ENCODE peak calls at places on chromosomes 12 and 14, in ten cellular contexts. H is progenitor cell of endocrine pancreas, G is psoas muscle, Q is GM10248, V is MCF 10A, L is RWPE1, T is left lung, W is WTC11, I is lung, Y is stomach. O is an unnamed sample.
A peak's percentile ranks its signal among the peaks of the same experiment; 100 is the strongest.

GRCh38 chr14:75147423-75148071 is 20.7 kb upstream of the NEK9 start:
- DNase-seq in H (peak; percentile 17), G (peak; percentile 76), Q (no peak), V (peak; percentile 38), L (no peak), T (no peak), W (peak; percentile 55), I (peak; percentile 68), Y (peak; percentile 69), O (peak; percentile 58)

GRCh38 chr12:116490481-116490880 is 68.7 kb upstream of the MAP1LC3B2 start:
- DNase-seq in H (no peak), G (no peak), Q (no peak), V (peak; percentile 36), L (no peak), T (no peak), W (no peak), I (no peak), Y (no peak), O (no peak)

GRCh38 chr12:62683724-62684501 is 217.3 kb downstream of the MON2 start:
- DNase-seq in H (no peak), G (peak; percentile 84), Q (no peak), V (no peak), L (no peak), T (no peak), W (no peak), I (peak; percentile 41), Y (no peak), O (no peak)

GRCh38 chr14:94570440-94570839 is 9.2 kb downstream of the SERPINA4 start:
- DNase-seq in H (no peak), G (no peak), Q (no peak), V (no peak), L (no peak), T (no peak), W (no peak), I (no peak), Y (no peak), O (no peak)

GRCh38 chr12:116954700-116955381 is 44.1 kb downstream of the FBXW8 start:
- DNase-seq in H (no peak), G (no peak), Q (no peak), V (no peak), L (no peak), T (no peak), W (no peak), I (peak; percentile 46), Y (peak; percentile 74), O (no peak)

GRCh38 chr12:88753074-88753473 is 172.8 kb upstream of the KITLG start:
- DNase-seq in H (no peak), G (no peak), Q (no peak), V (peak; percentile 8), L (peak; percentile 1), T (no peak), W (no peak), I (no peak), Y (no peak), O (no peak)

GRCh38 chr12:44835641-44836379 is 40.3 kb downstream of the NELL2 start:
- DNase-seq in H (no peak), G (no peak), Q (no peak), V (peak; percentile 18), L (peak; percentile 6), T (no peak), W (no peak), I (no peak), Y (no peak), O (no peak)

GRCh38 chr12:24719293-24719721 is 229.6 kb downstream of the BCAT1 start:
- DNase-seq in H (no peak), G (no peak), Q (no peak), V (peak; percentile 43), L (peak; percentile 8), T (no peak), W (no peak), I (no peak), Y (no peak), O (no peak)

GRCh38 chr14:75831455-75831854 is 150.3 kb downstream of the TGFB3 start:
- DNase-seq in H (peak; percentile 38), G (peak; percentile 56), Q (no peak), V (peak; percentile 73), L (no peak), T (peak; percentile 85), W (no peak), I (peak; percentile 86), Y (peak; percentile 93), O (no peak)

GRCh38 chr14:65927871-65928270 is 515.3 kb downstream of the FUT8 start:
- DNase-seq in H (peak; percentile 28), G (no peak), Q (no peak), V (no peak), L (no peak), T (no peak), W (peak; percentile 24), I (no peak), Y (peak; percentile 47), O (no peak)

GRCh38 chr14:67251573-67252226 is 10.5 kb downstream of the PALS1 start:
- DNase-seq in H (no peak), G (no peak), Q (no peak), V (no peak), L (no peak), T (no peak), W (no peak), I (no peak), Y (no peak), O (no peak)

GRCh38 chr12:19576421-19576925 is 137.2 kb downstream of the AEBP2 start:
- DNase-seq in H (no peak), G (no peak), Q (no peak), V (no peak), L (no peak), T (no peak), W (no peak), I (no peak), Y (no peak), O (no peak)

GRCh38 chr12:28172434-28173030 is 17.7 kb upstream of the CCDC91 start:
- DNase-seq in H (no peak), G (no peak), Q (no peak), V (peak; percentile 78), L (peak; percentile 71), T (no peak), W (peak; percentile 23), I (no peak), Y (peak; percentile 31), O (peak; percentile 6)

GRCh38 chr12:103841690-103842584 is 903 bp upstream of the NT5DC3 start:
- DNase-seq in H (peak; percentile 23), G (peak; percentile 67), Q (peak; percentile 48), V (peak; percentile 99), L (peak; percentile 93), T (peak; percentile 88), W (peak; percentile 70), I (peak; percentile 33), Y (peak; percentile 29), O (peak; percentile 50)

GRCh38 chr14:100900837-100901390 is 2.6 kb downstream of the RTL1 start:
- DNase-seq in H (peak; percentile 52), G (no peak), Q (no peak), V (peak; percentile 35), L (no peak), T (no peak), W (peak; percentile 75), I (peak; percentile 28), Y (no peak), O (peak; percentile 84)
- TF ChIP-seq CTCF in H (peak; percentile 43), G (peak; percentile 51), Q (peak; percentile 8), V (peak; percentile 40), L (peak; percentile 35), T (no peak), W (peak; percentile 13), I (no peak), Y (no peak), O (peak; percentile 48)

GRCh38 chr12:122886161-122886560 is 9.8 kb downstream of the VPS37B start:
- DNase-seq in H (no peak), G (no peak), Q (no peak), V (no peak), L (no peak), T (no peak), W (no peak), I (no peak), Y (peak; percentile 5), O (no peak)

GRCh38 chr12:122882908-122883563 is 12.9 kb downstream of the VPS37B start:
- DNase-seq in H (no peak), G (no peak), Q (no peak), V (no peak), L (no peak), T (no peak), W (no peak), I (no peak), Y (no peak), O (no peak)

GRCh38 chr12:122886851-122887816 is 8.8 kb downstream of the VPS37B start:
- DNase-seq in H (no peak), G (no peak), Q (peak; percentile 56), V (peak; percentile 87), L (peak; percentile 97), T (no peak), W (no peak), I (no peak), Y (peak; percentile 46), O (no peak)

GRCh38 chr12:122884091-122884826 is 11.7 kb downstream of the VPS37B start:
- DNase-seq in H (no peak), G (no peak), Q (no peak), V (no peak), L (no peak), T (no peak), W (no peak), I (no peak), Y (no peak), O (no peak)

DNA sequence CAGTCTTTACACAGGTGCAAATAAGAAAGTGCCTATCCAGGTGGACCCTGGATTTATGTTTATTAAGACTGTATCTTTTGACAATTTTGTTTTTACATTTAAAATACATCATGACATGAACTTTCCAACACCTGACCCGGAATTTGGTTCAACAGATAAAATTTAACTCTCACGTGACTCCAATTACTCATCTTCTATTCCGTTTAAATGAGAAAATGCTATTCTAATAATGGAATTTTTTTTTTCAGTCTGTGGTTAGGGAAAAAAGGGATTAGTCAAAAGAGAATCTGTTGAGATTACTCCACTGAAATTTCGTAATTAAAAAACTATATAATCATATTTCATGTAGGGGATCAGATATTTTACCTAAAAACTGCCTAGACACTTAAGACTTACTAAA is 11.1 kb downstream of the VPS37B start:
- DNase-seq in H (no peak), G (no peak), Q (no peak), V (no peak), L (no peak), T (no peak), W (no peak), I (no peak), Y (no peak), O (no peak)
- TF ChIP-seq CTCF in H (no peak), G (no peak), Q (no peak), V (no peak), L (no peak), T (no peak), W (no peak), I (no peak), Y (no peak), O (no peak)

GRCh38 chr12:40105515-40106201 is at the start of gene SLC2A13:
- DNase-seq in H (peak; percentile 51), G (peak; percentile 86), Q (peak; percentile 86), V (peak; percentile 76), L (peak; percentile 82), T (peak; percentile 94), W (peak; percentile 74), I (peak; percentile 62), Y (peak; percentile 82), O (peak; percentile 84)
- TF ChIP-seq CTCF in H (peak; percentile 10), G (no peak), Q (no peak), V (no peak), L (no peak), T (no peak), W (no peak), I (no peak), Y (no peak), O (no peak)

DNA sequence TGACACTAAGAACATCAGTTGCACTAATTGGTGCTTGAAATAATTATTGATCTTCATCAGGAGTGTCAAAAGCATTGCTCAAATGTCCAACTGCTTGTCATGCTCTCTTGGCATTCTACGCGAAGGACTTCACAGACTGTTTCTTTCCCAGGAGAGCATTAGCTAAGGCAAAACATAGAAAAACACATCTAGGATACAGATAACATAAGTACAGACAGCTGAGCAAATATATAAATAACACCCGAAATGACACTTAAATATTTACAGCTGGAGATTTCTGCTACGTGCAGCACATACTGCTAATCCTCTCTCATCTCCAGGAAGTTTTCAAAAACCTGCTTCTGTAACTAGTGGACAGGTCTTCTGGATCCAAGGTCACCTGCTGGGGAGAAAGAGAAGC is 120.0 kb upstream of the PRMT8 start:
- DNase-seq in H (no peak), G (no peak), Q (no peak), V (no peak), L (no peak), T (no peak), W (no peak), I (no peak), Y (no peak), O (no peak)
- TF ChIP-seq CTCF in H (no peak), G (no peak), Q (no peak), V (no peak), L (no peak), T (no peak), W (no peak), I (no peak), Y (no peak), O (no peak)